ENCODE peak calls at places on chromosomes 4 and X, in five cellular contexts. Q is H4; B is left colon; V is activated T-helper 1 cell treated with anti-CD3 and anti-CD28 coated beads, Interleukin-2, amount 50 U/mL, for 16 hours; Z is endothelial cell. U is an unnamed sample.

GRCh38 chr4:41146716-41147506 is 67.4 kb downstream of the APBB2 start:
- DNase-seq in Q (peak; percentile 66), B (no peak), Z (no peak), V (no peak), U (no peak)

GRCh38 chr4:166198516-166198915 is 325.5 kb downstream of the TLL1 start:
- DNase-seq in Z (no peak), B (no peak), V (no peak), Q (no peak), U (no peak)

GRCh38 chrX:110541266-110541665 is 182.6 kb downstream of the RTL9 start:
- DNase-seq in Z (no peak), B (no peak), V (no peak), Q (no peak), U (no peak)

GRCh38 chr4:131054489-131055019 is 1958.6 kb downstream of the C4orf33 start:
- DNase-seq in B (no peak), Z (no peak), V (no peak), Q (peak; percentile 5), U (no peak)

GRCh38 chr4:139889194-139889762 is 223.7 kb downstream of the MGST2 start:
- DNase-seq in Q (no peak), Z (no peak), B (no peak), V (no peak), U (no peak)

GRCh38 chr4:173794662-173795061 is 264.6 kb upstream of the HAND2 start:
- DNase-seq in Q (peak; percentile 82), Z (no peak), V (no peak), B (no peak), U (no peak)

GRCh38 chr4:185099024-185099682 is 43.9 kb upstream of the SLC25A4 start:
- DNase-seq in V (no peak), B (no peak), Q (no peak), Z (no peak), U (no peak)

GRCh38 chrX:31236231-31236630 is 164.4 kb upstream of the FTHL17 start:
- DNase-seq in Q (no peak), Z (no peak), B (no peak), V (no peak), U (no peak)

GRCh38 chrX:152632445-152633097 is 5.1 kb upstream of the GABRQ start:
- DNase-seq in B (no peak), Q (peak; percentile 17), Z (peak; percentile 65), V (no peak), U (peak; percentile 58)

GRCh38 chr4:83405844-83406816 is 49.5 kb downstream of the HELQ start:
- DNase-seq in B (no peak), Z (no peak), Q (no peak), V (no peak), U (no peak)

GRCh38 chr4:53273726-53274125 is 92.1 kb downstream of the SCFD2 start:
- DNase-seq in V (no peak), Q (no peak), Z (no peak), B (no peak), U (no peak)

GRCh38 chr4:10808591-10808990 is 124.0 kb upstream of the CLNK start:
- DNase-seq in Z (no peak), B (no peak), Q (no peak), V (no peak), U (peak; percentile 31)

GRCh38 chr4:27176400-27176799 is 315.8 kb downstream of the STIM2 start:
- DNase-seq in B (no peak), V (no peak), Q (peak; percentile 39), Z (peak; percentile 38), U (no peak)

GRCh38 chr4:14620567-14621138 is 381.6 kb upstream of the CPEB2 start:
- DNase-seq in Q (no peak), B (no peak), V (no peak), Z (no peak), U (no peak)

GRCh38 chr4:70713453-70714026 is 8.2 kb upstream of the RUFY3 start:
- DNase-seq in Q (no peak), B (no peak), V (no peak), Z (no peak), U (no peak)

GRCh38 chrX:103211012-103211715 is 3.7 kb upstream of the BEX4 start:
- DNase-seq in Q (peak; percentile 7), V (no peak), B (peak; percentile 24), Z (peak; percentile 45), U (no peak)

GRCh38 chrX:964831-965416 is 247.5 kb downstream of the CRLF2 start:
- DNase-seq in Q (no peak), V (no peak), B (no peak), Z (no peak), U (no peak)

GRCh38 chrX:7170903-7171302 is 22.9 kb upstream of the PUDP start:
- DNase-seq in Z (peak; percentile 15), B (peak; percentile 27), Q (peak; percentile 14), V (no peak), U (peak; percentile 29)

GRCh38 chr4:105060628-105061027 is 86.0 kb upstream of the TET2 start:
- DNase-seq in Q (peak; percentile 58), V (no peak), B (no peak), Z (no peak), U (no peak)

GRCh38 chr4:109302366-109303140 is at the start of gene COL25A1:
- DNase-seq in B (no peak), V (no peak), Q (no peak), Z (peak; percentile 83), U (peak; percentile 47)

GRCh38 chr4:41550308-41550707 is 12.4 kb downstream of the LIMCH1 start:
- DNase-seq in Z (no peak), V (no peak), B (no peak), Q (no peak), U (no peak)

GRCh38 chr4:72631296-72631695 is 62.3 kb upstream of the ADAMTS3 start:
- DNase-seq in B (no peak), V (no peak), Z (no peak), Q (peak; percentile 43), U (no peak)

GRCh38 chr4:138689182-138689546 is 326.4 kb upstream of the NOCT start:
- DNase-seq in B (no peak), Q (no peak), Z (no peak), V (no peak), U (no peak)